ENCODE peak calls at places on chromosome 14, in five cellular contexts. One of them, this sample, is unnamed.

GRCh38 chr14:31441273-31442110 is 15.8 kb downstream of the DTD2 start:
- DNase-seq in epithelial cell of esophagus: peak
- DNase-seq in fibroblast of mammary gland: peak
- DNase-seq in progenitor cell of endocrine pancreas: no peak
- DNase-seq in fibroblast of lung: peak
- DNase-seq in this sample: no peak

GRCh38 chr14:91119556-91120311 is 5.9 kb downstream of the DGLUCY start:
- DNase-seq in epithelial cell of esophagus: peak
- DNase-seq in fibroblast of mammary gland: peak
- DNase-seq in progenitor cell of endocrine pancreas: no peak
- DNase-seq in fibroblast of lung: peak
- DNase-seq in this sample: peak

GRCh38 chr14:40229676-40230075 is 797.4 kb upstream of the FBXO33 start:
- DNase-seq in epithelial cell of esophagus: no peak
- DNase-seq in fibroblast of mammary gland: no peak
- DNase-seq in progenitor cell of endocrine pancreas: no peak
- DNase-seq in fibroblast of lung: no peak
- DNase-seq in this sample: no peak

GRCh38 chr14:51478241-51478640 is 173.5 kb upstream of the FRMD6 start:
- DNase-seq in epithelial cell of esophagus: no peak
- DNase-seq in fibroblast of mammary gland: peak
- DNase-seq in progenitor cell of endocrine pancreas: no peak
- DNase-seq in fibroblast of lung: peak
- DNase-seq in this sample: no peak

GRCh38 chr14:74302634-74303569 is at the start of gene ABCD4:
- DNase-seq in epithelial cell of esophagus: peak
- DNase-seq in fibroblast of mammary gland: peak
- DNase-seq in progenitor cell of endocrine pancreas: peak
- DNase-seq in fibroblast of lung: peak
- DNase-seq in this sample: peak

GRCh38 chr14:103817595-103817994 is 29.8 kb downstream of the PPP1R13B start:
- DNase-seq in epithelial cell of esophagus: no peak
- DNase-seq in fibroblast of mammary gland: no peak
- DNase-seq in progenitor cell of endocrine pancreas: no peak
- DNase-seq in fibroblast of lung: no peak
- DNase-seq in this sample: no peak

GRCh38 chr14:100587763-100588411 is 670 bp upstream of the BEGAIN start:
- DNase-seq in epithelial cell of esophagus: no peak
- DNase-seq in fibroblast of mammary gland: peak
- DNase-seq in progenitor cell of endocrine pancreas: no peak
- DNase-seq in fibroblast of lung: no peak
- DNase-seq in this sample: peak

GRCh38 chr14:99125616-99126431 is 146.2 kb downstream of the BCL11B start:
- DNase-seq in epithelial cell of esophagus: peak
- DNase-seq in fibroblast of mammary gland: no peak
- DNase-seq in progenitor cell of endocrine pancreas: no peak
- DNase-seq in fibroblast of lung: no peak
- DNase-seq in this sample: peak

GRCh38 chr14:73741386-73741875 is 27.2 kb upstream of the PNMA1 start:
- DNase-seq in epithelial cell of esophagus: peak
- DNase-seq in fibroblast of mammary gland: peak
- DNase-seq in progenitor cell of endocrine pancreas: no peak
- DNase-seq in fibroblast of lung: peak
- DNase-seq in this sample: peak

GRCh38 chr14:82113710-82114109 is 580.1 kb upstream of the SEL1L start:
- DNase-seq in epithelial cell of esophagus: no peak
- DNase-seq in fibroblast of mammary gland: no peak
- DNase-seq in progenitor cell of endocrine pancreas: no peak
- DNase-seq in fibroblast of lung: no peak
- DNase-seq in this sample: peak
- TF ChIP-seq CTCF in epithelial cell of esophagus: no peak
- TF ChIP-seq CTCF in fibroblast of mammary gland: no peak
- TF ChIP-seq CTCF in progenitor cell of endocrine pancreas: peak
- TF ChIP-seq CTCF in fibroblast of lung: no peak
- TF ChIP-seq CTCF in this sample: peak

GRCh38 chr14:61925732-61926445 is 163.7 kb downstream of the SNAPC1 start:
- DNase-seq in epithelial cell of esophagus: no peak
- DNase-seq in fibroblast of mammary gland: no peak
- DNase-seq in progenitor cell of endocrine pancreas: no peak
- DNase-seq in fibroblast of lung: peak
- DNase-seq in this sample: peak

GRCh38 chr14:61923348-61923747 is 161.1 kb downstream of the SNAPC1 start:
- DNase-seq in epithelial cell of esophagus: peak
- DNase-seq in fibroblast of mammary gland: peak
- DNase-seq in progenitor cell of endocrine pancreas: no peak
- DNase-seq in fibroblast of lung: peak
- DNase-seq in this sample: peak

GRCh38 chr14:61927015-61927414 is 164.8 kb downstream of the SNAPC1 start:
- DNase-seq in epithelial cell of esophagus: peak
- DNase-seq in fibroblast of mammary gland: no peak
- DNase-seq in progenitor cell of endocrine pancreas: no peak
- DNase-seq in fibroblast of lung: peak
- DNase-seq in this sample: peak

GRCh38 chr14:61927521-61927920 is 165.3 kb downstream of the SNAPC1 start:
- DNase-seq in epithelial cell of esophagus: peak
- DNase-seq in fibroblast of mammary gland: peak
- DNase-seq in progenitor cell of endocrine pancreas: no peak
- DNase-seq in fibroblast of lung: peak
- DNase-seq in this sample: peak

GRCh38 chr14:61925043-61925442 is 162.8 kb downstream of the SNAPC1 start:
- DNase-seq in epithelial cell of esophagus: peak
- DNase-seq in fibroblast of mammary gland: no peak
- DNase-seq in progenitor cell of endocrine pancreas: no peak
- DNase-seq in fibroblast of lung: peak
- DNase-seq in this sample: peak
- TF ChIP-seq CTCF in epithelial cell of esophagus: peak
- TF ChIP-seq CTCF in fibroblast of mammary gland: no peak
- TF ChIP-seq CTCF in progenitor cell of endocrine pancreas: peak
- TF ChIP-seq CTCF in fibroblast of lung: peak
- TF ChIP-seq CTCF in this sample: peak

GRCh38 chr14:75711134-75711795 is 50.2 kb downstream of the TTLL5 start:
- DNase-seq in epithelial cell of esophagus: peak
- DNase-seq in fibroblast of mammary gland: peak
- DNase-seq in progenitor cell of endocrine pancreas: peak
- DNase-seq in fibroblast of lung: peak
- DNase-seq in this sample: peak
- TF ChIP-seq CTCF in epithelial cell of esophagus: peak
- TF ChIP-seq CTCF in fibroblast of mammary gland: peak
- TF ChIP-seq CTCF in progenitor cell of endocrine pancreas: peak
- TF ChIP-seq CTCF in fibroblast of lung: peak
- TF ChIP-seq CTCF in this sample: peak

DNA sequence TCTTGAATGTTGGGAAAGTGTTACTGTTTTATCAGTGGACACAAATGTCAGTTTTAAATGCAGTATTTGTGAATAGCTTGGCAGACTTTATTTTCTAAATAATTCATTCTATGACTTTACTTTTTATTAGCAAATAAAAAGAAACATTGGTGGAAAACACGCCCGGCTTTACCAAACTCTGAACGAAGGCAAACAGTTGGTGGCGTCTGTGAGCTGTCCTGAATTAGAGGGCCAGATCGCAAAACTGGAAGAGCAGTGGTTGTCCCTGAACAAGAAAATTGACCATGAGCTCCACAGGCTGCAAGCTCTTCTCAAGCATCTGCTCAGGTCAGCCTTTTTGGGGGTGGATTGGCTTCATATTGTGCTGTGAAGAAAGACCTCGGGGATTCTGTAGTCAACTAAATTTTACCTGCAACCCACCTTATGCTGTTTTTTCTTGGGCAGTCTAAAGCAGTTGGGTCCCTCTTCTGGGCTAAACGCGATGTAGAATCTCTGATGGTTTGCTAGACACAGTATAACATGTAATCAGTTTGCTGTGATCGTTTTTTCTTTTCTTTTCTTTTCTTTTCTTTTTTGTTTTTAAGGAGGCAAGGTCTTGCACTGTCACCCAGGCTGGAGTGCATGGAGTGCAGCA is 156.4 kb downstream of the ESR2 start:
- DNase-seq in epithelial cell of esophagus: no peak
- DNase-seq in fibroblast of mammary gland: peak
- DNase-seq in progenitor cell of endocrine pancreas: no peak
- DNase-seq in fibroblast of lung: no peak
- DNase-seq in this sample: no peak
- TF ChIP-seq CTCF in epithelial cell of esophagus: no peak
- TF ChIP-seq CTCF in fibroblast of mammary gland: peak
- TF ChIP-seq CTCF in progenitor cell of endocrine pancreas: no peak
- TF ChIP-seq CTCF in fibroblast of lung: peak
- TF ChIP-seq CTCF in this sample: no peak

GRCh38 chr14:47039336-47039735 is 387.8 kb upstream of the RPL10L start:
- DNase-seq in epithelial cell of esophagus: no peak
- DNase-seq in fibroblast of mammary gland: no peak
- DNase-seq in progenitor cell of endocrine pancreas: no peak
- DNase-seq in fibroblast of lung: no peak
- DNase-seq in this sample: no peak

GRCh38 chr14:47044841-47045240 is 393.3 kb upstream of the RPL10L start:
- DNase-seq in epithelial cell of esophagus: peak
- DNase-seq in fibroblast of mammary gland: no peak
- DNase-seq in progenitor cell of endocrine pancreas: no peak
- DNase-seq in fibroblast of lung: peak
- DNase-seq in this sample: no peak

DNA sequence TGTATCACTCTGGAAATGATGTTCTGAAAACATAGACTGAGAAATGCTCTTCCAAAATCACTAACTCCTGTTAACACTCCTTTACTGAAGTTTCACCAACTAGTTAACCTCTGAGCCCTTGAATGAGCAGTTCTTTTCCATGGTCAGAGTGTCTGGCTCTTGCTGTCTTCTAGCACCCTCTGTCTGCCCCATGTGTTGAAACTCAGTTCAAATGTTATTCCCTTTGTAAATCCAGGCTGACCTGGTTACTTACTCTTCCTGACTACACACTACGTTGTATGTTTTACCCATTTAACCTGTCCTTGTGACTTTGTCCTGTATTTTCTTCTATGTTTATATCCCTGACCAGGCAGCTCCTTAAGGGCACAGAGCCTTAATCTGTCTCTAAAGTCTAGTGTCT is 388.9 kb upstream of the RPL10L start:
- DNase-seq in epithelial cell of esophagus: peak
- DNase-seq in fibroblast of mammary gland: peak
- DNase-seq in progenitor cell of endocrine pancreas: no peak
- DNase-seq in fibroblast of lung: peak
- DNase-seq in this sample: peak
- TF ChIP-seq CTCF in epithelial cell of esophagus: peak
- TF ChIP-seq CTCF in fibroblast of mammary gland: no peak
- TF ChIP-seq CTCF in progenitor cell of endocrine pancreas: peak
- TF ChIP-seq CTCF in fibroblast of lung: no peak
- TF ChIP-seq CTCF in this sample: no peak

DNA sequence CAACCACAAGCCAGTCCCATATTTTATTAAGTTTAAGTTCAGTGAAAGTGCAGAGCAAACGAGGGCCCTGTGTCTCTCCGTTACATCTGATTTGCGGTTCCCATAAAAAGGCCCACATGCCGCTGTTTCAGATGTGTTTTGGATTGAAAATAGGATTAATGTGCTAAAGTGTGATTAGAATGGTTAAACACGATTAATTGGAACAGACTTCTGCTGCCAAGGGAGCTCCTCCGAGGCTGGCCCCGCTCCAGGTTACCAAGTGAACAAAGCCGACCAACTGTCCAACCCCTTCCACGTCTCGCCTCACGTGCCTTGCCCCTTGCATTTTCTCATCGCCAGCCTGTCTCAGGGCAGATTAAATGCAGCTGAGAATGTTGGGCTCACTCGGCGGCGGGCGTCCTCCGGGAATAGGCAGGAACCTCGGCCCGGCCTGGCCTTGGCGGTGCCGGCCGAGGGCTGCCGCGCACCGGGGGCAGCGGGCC is 166.5 kb upstream of the GSC start:
- DNase-seq in epithelial cell of esophagus: no peak
- DNase-seq in fibroblast of mammary gland: peak
- DNase-seq in progenitor cell of endocrine pancreas: no peak
- DNase-seq in fibroblast of lung: peak
- DNase-seq in this sample: no peak
- TF ChIP-seq CTCF in epithelial cell of esophagus: no peak
- TF ChIP-seq CTCF in fibroblast of mammary gland: no peak
- TF ChIP-seq CTCF in progenitor cell of endocrine pancreas: no peak
- TF ChIP-seq CTCF in fibroblast of lung: no peak
- TF ChIP-seq CTCF in this sample: no peak

GRCh38 chr14:55873229-55873628 is 245.0 kb upstream of the PELI2 start:
- DNase-seq in epithelial cell of esophagus: no peak
- DNase-seq in fibroblast of mammary gland: no peak
- DNase-seq in progenitor cell of endocrine pancreas: no peak
- DNase-seq in fibroblast of lung: no peak
- DNase-seq in this sample: no peak
- TF ChIP-seq CTCF in epithelial cell of esophagus: no peak
- TF ChIP-seq CTCF in fibroblast of mammary gland: no peak
- TF ChIP-seq CTCF in progenitor cell of endocrine pancreas: no peak
- TF ChIP-seq CTCF in fibroblast of lung: no peak
- TF ChIP-seq CTCF in this sample: no peak